ENCODE peak calls at places on chromosomes 6 and 20, in four cellular contexts. O, R, M and J are unnamed samples. For H3K4me1, the result is how much of the 10 kb centered on the place peaks cover.

GRCh38 chr20:19583532-19584175 is 174.4 kb upstream of the RIN2 start:
- DNase-seq in O (peak), M (peak), R (peak), J (no peak)

GRCh38 chr6:2990179-2990931 is 9.3 kb upstream of the NQO2 start:
- DNase-seq in M (peak), O (no peak), R (peak), J (no peak)

GRCh38 chr20:32411955-32412706 is 54.0 kb downstream of the ASXL1 start:
- DNase-seq in M (no peak), O (no peak), R (no peak), J (no peak)

GRCh38 chr6:31972709-31973350 is 892 bp upstream of the DXO start:
- DNase-seq in M (no peak), O (peak), R (peak), J (no peak)

GRCh38 chr6:1716396-1716795 is 106.7 kb downstream of the FOXC1 start:
- DNase-seq in R (no peak), O (no peak), M (no peak), J (no peak)

GRCh38 chr6:116351101-116351500 is 19.6 kb upstream of the DSE start:
- DNase-seq in M (no peak), R (no peak), O (no peak), J (no peak)

GRCh38 chr6:93123585-93123984 is 295.8 kb downstream of the EPHA7 start:
- DNase-seq in O (no peak), R (no peak), M (no peak), J (no peak)

GRCh38 chr20:22471156-22471836 is 113.1 kb downstream of the FOXA2 start:
- DNase-seq in M (no peak), R (no peak), O (no peak), J (no peak)

GRCh38 chr6:110609101-110609500 is 132.7 kb upstream of the SLC22A16 start:
- DNase-seq in M (no peak), O (peak), R (no peak), J (no peak)

GRCh38 chr20:18973499-18974173 is 160.1 kb downstream of the SCP2D1 start:
- DNase-seq in O (no peak), M (no peak), R (peak), J (peak)

DNA sequence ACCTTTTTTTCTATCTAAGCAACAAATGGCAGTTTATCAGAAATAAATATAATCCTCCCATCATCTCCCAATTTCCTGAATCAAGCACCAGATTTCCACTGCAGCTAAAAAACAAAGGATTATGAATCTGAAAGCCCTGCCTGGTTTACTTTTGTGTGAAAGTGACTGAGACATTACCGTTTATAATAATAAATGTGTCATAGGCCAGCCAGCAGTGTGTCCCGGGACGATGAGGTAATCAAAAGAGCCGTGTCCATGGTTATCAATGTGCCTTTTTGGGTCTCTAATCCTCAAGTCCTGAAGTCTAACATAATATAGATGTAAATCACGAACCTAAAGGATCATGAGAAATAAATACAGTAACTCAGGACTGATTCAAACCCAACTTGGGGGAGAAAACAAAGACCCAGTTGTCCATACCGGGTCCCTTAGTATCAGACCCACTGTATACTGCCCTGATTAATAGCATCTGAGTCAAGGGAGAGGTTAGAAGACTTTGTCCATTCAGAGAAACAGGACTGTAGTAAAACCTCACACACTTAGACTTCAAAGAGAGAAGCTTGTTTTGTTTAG is 149.1 kb downstream of the SASH1 start:
- DNase-seq in R (no peak), O (peak), M (no peak), J (peak)
- H3K4me1 ChIP-seq in R (under half), O (under half), M (under half), J (under half)

DNA sequence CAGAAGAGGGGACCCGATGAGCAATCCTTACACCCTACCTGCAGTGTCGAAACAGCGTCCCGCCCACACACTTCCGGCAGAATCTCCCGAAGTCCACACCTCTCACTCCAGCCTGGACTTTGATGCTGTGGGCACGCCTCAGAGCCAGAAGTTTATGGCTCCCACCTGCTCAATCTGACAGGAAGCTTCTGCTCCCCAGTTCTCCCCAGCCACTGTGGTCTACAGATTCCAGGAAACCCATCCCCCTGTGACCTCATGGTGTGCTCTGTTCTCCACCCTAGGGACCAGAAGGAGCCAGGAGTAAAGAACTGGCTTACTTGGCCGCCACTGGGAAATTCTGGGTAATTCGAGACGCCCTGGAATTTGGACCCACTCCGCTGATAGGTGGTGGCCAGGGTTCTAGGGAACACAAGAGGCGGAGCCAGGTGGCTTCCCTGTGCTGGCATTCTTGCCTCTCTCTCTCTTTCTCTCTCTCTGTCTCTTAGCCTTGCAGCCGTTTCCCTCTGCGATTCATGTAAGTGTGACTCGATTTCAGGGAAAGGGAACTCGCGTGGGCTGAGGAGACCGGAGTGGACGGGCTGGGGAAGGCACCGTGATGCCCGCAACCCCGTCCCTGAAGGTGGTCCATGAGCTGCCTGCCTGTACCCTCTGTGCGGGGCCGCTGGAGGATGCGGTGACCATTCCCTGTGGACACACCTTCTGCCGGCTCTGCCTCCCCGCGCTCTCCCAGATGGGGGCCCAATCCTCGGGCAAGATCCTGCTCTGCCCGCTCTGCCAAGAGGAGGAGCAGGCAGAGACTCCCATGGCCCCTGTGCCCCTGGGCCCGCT is at the start of gene TRIM15:
- DNase-seq in O (no peak), R (no peak), M (peak), J (peak)
- H3K4me3 ChIP-seq in O (no peak), R (no peak), M (no peak), J (no peak)

GRCh38 chr6:167227984-167228383 is 63.1 kb upstream of the UNC93A start:
- DNase-seq in R (no peak), O (no peak), M (peak), J (no peak)

GRCh38 chr6:167226791-167227190 is 64.3 kb upstream of the UNC93A start:
- DNase-seq in O (no peak), M (peak), R (no peak), J (no peak)

GRCh38 chr6:167229586-167229985 is 61.5 kb upstream of the UNC93A start:
- DNase-seq in R (no peak), M (peak), O (no peak), J (no peak)

GRCh38 chr6:167221408-167222201 is 63.8 kb upstream of the GPR31 start:
- DNase-seq in O (no peak), M (no peak), R (no peak), J (no peak)

DNA sequence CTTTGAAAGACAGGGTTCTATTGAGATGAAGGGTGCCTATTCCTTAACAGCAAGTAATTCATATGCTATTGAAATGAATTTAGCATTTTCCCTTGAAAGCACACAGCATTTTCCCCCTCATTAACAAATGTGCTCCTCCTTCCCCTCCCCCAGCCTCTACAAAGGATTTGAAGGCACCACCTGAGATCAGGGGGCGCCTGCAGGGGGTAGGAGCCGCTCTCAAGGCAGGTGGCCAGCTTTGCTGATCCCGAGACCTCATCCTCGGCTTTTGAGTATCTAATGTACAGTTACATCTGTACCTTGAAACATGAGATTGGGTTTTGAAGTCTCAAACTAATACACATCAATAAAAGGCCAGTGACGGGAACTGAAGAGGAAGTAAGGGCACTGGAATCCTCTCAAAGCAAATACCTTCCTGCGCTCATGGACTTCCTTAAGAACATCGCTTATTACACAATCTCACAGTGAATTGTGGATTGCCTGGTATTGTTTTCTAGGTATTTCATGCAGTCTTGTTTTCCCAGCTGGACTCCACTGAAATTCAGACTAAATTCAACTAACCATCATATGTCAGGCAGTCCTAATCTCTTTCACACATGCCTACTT is 65.1 kb upstream of the UNC93A start:
- DNase-seq in O (no peak), M (peak), R (no peak), J (no peak)
- H3K4me1 ChIP-seq in O (under half), M (under half), R (under half), J (under half)

DNA sequence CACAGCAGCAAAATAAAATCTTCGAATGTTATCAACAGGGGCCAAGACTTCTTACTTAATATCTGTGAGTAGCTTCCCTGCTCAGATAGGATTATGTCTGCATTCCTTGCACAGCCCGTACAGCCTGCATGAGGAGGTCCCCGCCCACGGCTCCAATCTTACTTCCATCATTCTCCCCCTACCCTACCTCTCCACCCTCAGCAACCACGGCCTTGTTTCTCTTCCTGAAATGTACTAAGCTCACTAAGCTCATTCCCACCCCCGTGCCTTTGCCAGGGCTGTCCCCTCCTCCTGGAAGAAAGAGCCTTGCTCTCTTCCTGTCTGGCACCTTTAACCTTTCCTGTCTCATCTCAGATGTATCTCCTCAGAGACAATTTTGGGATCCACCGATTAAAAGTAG is 120.4 kb downstream of the BCAS1 start:
- DNase-seq in R (no peak), O (peak), M (no peak), J (peak)
- H3K4me3 ChIP-seq in R (no peak), O (no peak), M (no peak), J (no peak)

DNA sequence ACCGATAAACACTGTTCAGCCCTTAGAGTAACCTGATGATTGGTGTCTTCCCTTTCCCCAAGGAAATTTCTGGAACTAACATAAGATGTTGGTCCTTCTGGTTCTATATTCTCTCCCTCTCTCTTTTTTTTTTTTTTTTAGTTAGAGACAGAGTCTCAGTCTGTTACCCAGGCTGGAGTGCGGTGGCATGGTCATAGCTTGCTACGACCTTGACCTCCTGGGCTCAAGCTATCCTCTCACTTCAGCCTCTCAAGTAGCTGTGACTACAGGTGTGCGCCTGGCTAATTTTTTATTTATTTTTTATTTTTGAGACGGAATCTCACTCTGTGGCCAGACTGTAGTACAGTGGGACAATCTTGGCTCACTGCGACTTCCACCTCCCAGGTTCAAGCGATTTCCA is 12.9 kb downstream of the PANK2 start:
- DNase-seq in O (no peak), M (no peak), R (no peak), J (no peak)
- H3K4me1 ChIP-seq in O (under half), M (under half), R (under half), J (under half)

DNA sequence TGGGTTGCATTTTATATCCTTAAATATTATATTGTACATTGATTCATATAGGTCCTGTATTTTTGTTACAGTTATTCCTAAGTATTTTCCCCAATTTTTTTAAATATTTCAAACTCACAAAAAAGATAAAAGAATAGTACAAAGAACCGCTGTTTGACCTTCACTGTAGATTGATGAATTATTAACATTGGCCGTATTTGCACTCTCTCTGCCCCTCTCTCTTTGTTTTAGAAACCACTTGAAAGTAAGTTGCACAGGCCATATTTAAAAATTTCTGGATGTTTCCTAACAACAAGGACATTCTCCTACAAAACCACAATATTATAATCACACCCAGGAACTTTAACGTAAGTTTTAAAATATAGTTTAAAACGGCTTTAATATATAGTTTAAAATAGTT is 72.0 kb upstream of the DUSP22 start:
- DNase-seq in O (no peak), M (no peak), R (no peak), J (no peak)
- H3K4me3 ChIP-seq in O (no peak), M (no peak), R (no peak), J (no peak)

DNA sequence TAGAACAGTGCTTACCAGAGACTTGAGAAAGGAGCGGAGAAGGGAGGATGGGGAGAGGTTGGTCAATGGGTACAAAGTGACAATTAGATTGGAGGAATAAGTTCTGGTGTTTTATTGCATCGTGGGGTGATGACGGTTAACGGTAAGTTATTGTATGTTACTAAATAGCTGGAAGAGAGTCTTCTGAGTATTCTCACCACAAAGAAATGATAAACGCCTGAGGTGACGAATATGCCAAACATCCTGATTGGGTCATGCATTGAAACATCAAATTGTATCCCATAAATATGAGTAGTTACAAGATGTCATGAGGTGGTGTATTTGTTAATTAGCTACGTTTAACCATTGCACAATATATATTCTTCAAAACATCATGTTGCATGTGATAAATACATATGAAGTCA is 38.2 kb upstream of the RNF24 start:
- DNase-seq in M (no peak), O (no peak), R (no peak), J (no peak)
- H3K4me1 ChIP-seq in M (under half), O (under half), R (under half), J (under half)

GRCh38 chr6:41560440-41561192 is 14.4 kb downstream of the FOXP4 start:
- DNase-seq in O (no peak), R (peak), M (peak), J (no peak)
- H3K4me3 ChIP-seq in O (no peak), R (peak), M (peak), J (peak)

DNA sequence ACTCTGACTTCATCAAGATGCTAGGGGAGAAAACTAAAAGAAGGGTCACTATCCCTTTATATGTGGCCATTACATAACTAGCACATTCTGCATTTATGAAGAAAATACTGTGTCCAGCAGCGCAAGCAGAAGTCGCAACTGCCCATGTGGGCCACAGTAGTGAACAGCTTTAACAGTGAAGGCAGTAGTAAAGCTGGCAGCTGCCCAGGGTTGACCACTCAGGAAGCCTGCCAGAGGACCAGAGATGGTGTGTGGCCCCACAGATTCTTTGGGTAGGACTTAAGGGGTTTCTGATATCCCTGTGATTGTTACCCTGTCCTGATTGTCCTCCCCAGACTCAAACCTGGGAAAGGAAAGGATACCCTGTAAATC is 88.3 kb upstream of the NT5E start:
- DNase-seq in O (no peak), R (peak), M (no peak), J (no peak)
- H3K4me1 ChIP-seq in O (under half), R (under half), M (under half), J (under half)

GRCh38 chr6:26029857-26030653 is 57.2 kb upstream of the HFE start:
- DNase-seq in O (no peak), M (no peak), R (no peak), J (no peak)
- H3K4me3 ChIP-seq in O (no peak), M (peak), R (no peak), J (no peak)